ENCODE peak calls at places on chromosome 20, in nine cellular contexts. Q, A, X, Y, V, C, F, W and L are unnamed samples.

GRCh38 chr20:58330229-58330628 is 20.7 kb downstream of the RAB22A start:
- DNase-seq in Q (no peak), A (no peak), X (no peak), Y (no peak), V (no peak), C (no peak), F (no peak), W (no peak), L (no peak)

GRCh38 chr20:36886859-36887778 is 11.2 kb downstream of the TLDC2 start:
- DNase-seq in Q (peak; percentile 74), A (peak; percentile 81), X (peak; percentile 81), Y (peak; percentile 80), V (peak; percentile 91), C (peak; percentile 91), F (peak; percentile 87), W (no peak), L (peak; percentile 83)

GRCh38 chr20:437787-438486 is 24.4 kb downstream of the TBC1D20 start:
- DNase-seq in Q (no peak), A (no peak), X (no peak), Y (no peak), V (no peak), C (no peak), F (no peak), W (no peak), L (no peak)

GRCh38 chr20:46010491-46011405 is 2.0 kb downstream of the MMP9 start:
- DNase-seq in Q (peak; percentile 7), A (no peak), X (no peak), Y (no peak), V (no peak), C (no peak), F (no peak), W (no peak), L (no peak)

GRCh38 chr20:47191074-47191673 is 165.3 kb downstream of the ZMYND8 start:
- DNase-seq in Q (peak; percentile 35), A (no peak), X (no peak), Y (no peak), V (no peak), C (no peak), F (no peak), W (no peak), L (no peak)

GRCh38 chr20:64041040-64041780 is 5.2 kb downstream of the C20orf204 start:
- DNase-seq in Q (no peak), A (no peak), X (no peak), Y (peak; percentile 67), V (no peak), C (no peak), F (no peak), W (no peak), L (no peak)

GRCh38 chr20:6122873-6123649 is at the start of gene FERMT1:
- DNase-seq in Q (peak; percentile 54), A (peak; percentile 22), X (peak; percentile 81), Y (peak; percentile 84), V (peak; percentile 82), C (peak; percentile 68), F (peak; percentile 68), W (no peak), L (peak; percentile 52)

GRCh38 chr20:64078934-64079272 is 415 bp downstream of the RGS19 start:
- DNase-seq in Q (no peak), A (no peak), X (no peak), Y (no peak), V (no peak), C (no peak), F (no peak), W (no peak), L (no peak)

GRCh38 chr20:53805895-53806384 is 212.3 kb upstream of the ZNF217 start:
- DNase-seq in Q (peak; percentile 81), A (no peak), X (no peak), Y (no peak), V (peak; percentile 46), C (no peak), F (no peak), W (no peak), L (no peak)

GRCh38 chr20:8255945-8256632 is 124.0 kb downstream of the PLCB1 start:
- DNase-seq in Q (no peak), A (no peak), X (no peak), Y (peak; percentile 84), V (no peak), C (no peak), F (no peak), W (no peak), L (no peak)

DNA sequence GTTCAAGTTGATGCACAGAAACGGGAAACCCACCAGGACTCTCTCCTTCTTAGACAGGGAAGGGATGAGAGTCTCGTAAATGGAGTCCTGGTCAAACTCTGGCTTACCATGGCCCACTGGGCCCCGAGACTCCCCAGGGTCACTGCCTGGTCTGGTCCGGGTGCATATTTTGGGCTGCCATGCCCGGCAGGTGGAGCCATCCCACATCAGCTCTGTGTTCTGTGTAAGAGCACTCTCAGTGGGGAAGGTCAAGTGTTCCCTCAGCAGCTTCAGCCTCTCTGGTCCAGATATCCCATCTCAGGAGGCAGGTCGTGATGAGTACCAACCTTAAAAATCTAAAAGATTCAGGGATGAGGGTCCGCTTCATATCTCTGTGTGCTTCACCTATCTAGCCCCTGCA is 138.8 kb downstream of the EDN3 start:
- DNase-seq in Q (no peak), A (no peak), X (no peak), Y (no peak), V (no peak), C (peak; percentile 37), F (no peak), W (no peak), L (no peak)
- TF ChIP-seq CTCF in Q (no peak), A (no peak), X (no peak), Y (peak; percentile 47), V (no peak), C (no peak), F (no peak), W (no peak), L (no peak)

DNA sequence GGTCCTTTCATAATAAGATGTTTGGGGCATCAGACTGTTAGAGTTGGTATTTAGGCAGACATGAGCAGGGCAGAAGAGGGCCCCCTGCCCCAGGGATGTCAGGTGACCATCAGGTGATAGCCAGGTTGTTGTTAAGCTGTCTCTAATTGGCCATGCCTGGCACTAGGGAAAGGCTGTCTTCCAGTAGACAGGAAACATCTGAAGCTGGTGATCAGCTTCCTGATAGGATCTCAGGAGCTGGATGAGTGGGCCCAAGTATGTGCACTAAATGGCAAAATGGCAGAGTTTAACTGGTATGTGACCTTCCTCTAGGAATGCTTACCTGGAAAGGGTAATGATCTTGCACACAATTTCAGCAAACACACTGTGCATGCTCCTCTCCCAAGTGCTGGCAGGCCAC is 190.7 kb downstream of the CDH26 start:
- DNase-seq in Q (no peak), A (no peak), X (no peak), Y (no peak), V (no peak), C (no peak), F (no peak), W (no peak), L (no peak)
- TF ChIP-seq POLR2A in Q (no peak), A (no peak), X (no peak), Y (no peak), V (no peak), C (no peak), F (no peak), W (no peak), L (no peak)

DNA sequence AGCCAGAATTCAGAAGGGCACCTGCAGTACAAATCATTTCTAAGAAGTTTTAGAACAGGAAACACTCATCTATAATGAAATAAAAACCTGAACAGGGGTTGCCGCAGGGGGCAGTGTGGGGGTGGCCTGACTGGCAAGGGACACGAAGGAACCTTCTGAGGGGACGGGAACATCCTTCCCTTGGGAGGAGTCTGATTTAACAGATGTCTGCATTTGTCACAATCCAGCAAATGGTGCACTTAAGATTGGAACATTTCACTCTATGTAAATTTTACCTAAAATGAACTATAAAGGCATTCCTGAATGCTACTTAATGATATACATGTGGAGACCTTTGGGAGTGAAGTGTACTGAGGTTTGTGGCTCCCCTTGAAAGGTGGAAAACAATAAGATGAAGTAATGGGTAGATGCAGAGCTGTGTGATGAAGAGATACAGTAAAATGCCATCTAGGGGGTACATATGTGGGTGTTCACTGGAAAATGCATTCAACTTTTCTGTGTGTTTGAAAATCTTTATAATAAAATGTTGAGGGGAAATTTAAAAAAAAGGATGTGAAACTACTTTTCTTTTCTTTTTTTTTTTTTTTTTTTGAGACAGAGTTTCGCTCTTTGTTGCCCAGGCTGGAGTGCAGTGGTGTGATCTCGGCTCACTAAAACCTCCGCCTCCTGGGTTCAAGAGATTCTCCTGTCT is 89.5 kb downstream of the SNX5 start:
- DNase-seq in Q (no peak), A (no peak), X (no peak), Y (no peak), V (no peak), C (peak; percentile 27), F (no peak), W (no peak), L (no peak)
- TF ChIP-seq CTCF in Q (no peak), A (no peak), X (no peak), Y (no peak), V (no peak), C (no peak), F (no peak), W (no peak), L (no peak)

GRCh38 chr20:40323411-40323810 is 365.6 kb downstream of the MAFB start:
- DNase-seq in Q (no peak), A (no peak), X (no peak), Y (no peak), V (no peak), C (no peak), F (no peak), W (no peak), L (no peak)
- TF ChIP-seq POLR2A in Q (no peak), A (no peak), X (no peak), Y (no peak), V (no peak), C (no peak), F (no peak), W (no peak), L (no peak)

GRCh38 chr20:35621560-35621946 is 5.9 kb downstream of the SPAG4 start:
- DNase-seq in Q (no peak), A (no peak), X (no peak), Y (no peak), V (no peak), C (no peak), F (no peak), W (no peak), L (no peak)
- TF ChIP-seq CTCF in Q (no peak), A (no peak), X (no peak), Y (no peak), V (no peak), C (no peak), F (no peak), W (no peak), L (no peak)

DNA sequence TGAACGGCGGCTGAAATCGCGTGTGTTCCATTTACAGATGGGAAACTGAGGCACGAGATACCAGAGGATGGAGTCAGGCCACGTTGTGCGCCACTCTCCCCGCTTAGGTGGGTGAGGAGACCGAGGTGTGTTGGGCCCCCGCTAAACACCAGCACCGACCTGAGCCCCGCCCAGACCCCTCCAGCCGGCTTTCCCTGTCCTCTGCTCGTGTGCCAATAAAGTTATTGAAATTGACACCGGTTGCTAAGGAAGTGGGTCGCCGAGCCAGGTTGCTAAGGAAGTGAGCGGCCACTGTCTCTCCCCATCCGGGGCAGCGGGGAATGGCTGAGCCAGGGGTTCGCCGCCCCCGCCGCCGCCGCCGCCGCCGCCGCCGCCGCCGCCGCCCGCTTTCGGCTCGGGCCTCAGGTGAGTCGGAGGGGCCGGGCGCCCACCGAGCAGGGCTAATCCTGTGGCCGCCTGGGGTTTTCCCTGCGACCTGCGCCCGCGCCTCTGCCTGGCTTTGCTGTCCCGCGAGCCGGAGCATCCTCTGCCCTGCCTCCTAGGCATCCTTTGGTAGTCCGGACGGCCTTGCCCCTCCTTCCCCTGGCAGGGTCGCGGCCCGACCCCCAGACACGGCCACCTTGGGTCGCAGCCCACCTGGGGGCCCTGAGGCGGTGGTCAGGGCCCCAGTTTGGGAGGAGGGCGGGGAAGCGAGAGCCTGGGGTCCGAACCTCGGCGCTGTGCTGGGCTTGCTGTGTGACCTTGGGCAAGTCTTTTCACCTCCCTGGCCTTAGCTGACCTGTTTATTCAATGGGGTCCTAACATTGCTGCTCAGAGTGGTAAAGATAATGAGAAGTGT is at the start of gene KIF3B:
- DNase-seq in Q (peak; percentile 90), A (peak; percentile 89), X (peak; percentile 91), Y (peak; percentile 94), V (peak; percentile 91), C (peak; percentile 94), F (peak; percentile 89), W (peak; percentile 45), L (peak; percentile 88)
- TF ChIP-seq POLR2A in Q (no peak), A (peak; percentile 63), X (peak; percentile 43), Y (no peak), V (no peak), C (no peak), F (no peak), W (no peak), L (peak; percentile 35)